ENCODE peak calls at places on chromosomes 1 and 21, in eight cellular contexts. P is HCT116; Q is heart left ventricle; S is Peyer's patch; W is right cardiac atrium; X is CD8-positive, alpha-beta T cell; U is psoas muscle; G is pancreas. E is an unnamed sample. For H3K9me3, the result is how much of the 10 kb centered on the place peaks cover.

GRCh38 chr1:168335500-168335899 is 54.8 kb downstream of the TBX19 start:
- DNase-seq in P (no peak), Q (no peak), G (no peak), X (no peak), U (no peak), W (no peak), S (no peak), E (no peak)

GRCh38 chr1:84997667-84998600 is 1.0 kb upstream of the MCOLN2 start:
- DNase-seq in P (no peak), W (no peak), S (no peak), G (no peak), Q (no peak), X (peak), U (no peak), E (no peak)

GRCh38 chr1:113929750-113930498 is 800 bp downstream of the HIPK1 start:
- DNase-seq in S (peak), U (peak), Q (no peak), X (peak), G (peak), W (peak), P (no peak), E (peak)

GRCh38 chr1:100240013-100240412 is 9.6 kb downstream of the DBT start:
- DNase-seq in X (no peak), Q (no peak), S (no peak), U (no peak), G (no peak), W (no peak), P (no peak), E (no peak)

GRCh38 chr1:193749868-193750267 is 563.5 kb upstream of the B3GALT2 start:
- DNase-seq in X (no peak), U (no peak), W (no peak), Q (no peak), G (no peak), S (no peak), P (no peak), E (no peak)

GRCh38 chr1:185654199-185654951 is 79.8 kb upstream of the HMCN1 start:
- DNase-seq in Q (no peak), S (no peak), U (no peak), X (no peak), G (no peak), W (no peak), P (no peak), E (no peak)

GRCh38 chr1:2228157-2228594 is at the start of gene SKI:
- DNase-seq in Q (no peak), W (no peak), X (no peak), P (no peak), G (no peak), U (no peak), S (no peak), E (no peak)

GRCh38 chr1:12153181-12153785 is 13.5 kb upstream of the TNFRSF1B start:
- DNase-seq in W (peak), P (no peak), Q (peak), G (peak), S (peak), X (no peak), U (peak), E (no peak)

GRCh38 chr1:209755926-209756607 is at the start of gene TRAF3IP3:
- DNase-seq in S (peak), W (no peak), U (no peak), X (peak), Q (peak), G (peak), P (no peak), E (no peak)

GRCh38 chr1:231861541-231862481 is 235.2 kb downstream of the DISC1 start:
- DNase-seq in W (no peak), G (no peak), S (no peak), P (no peak), Q (no peak), X (no peak), U (no peak), E (no peak)

GRCh38 chr1:24236170-24237045 is 49.3 kb upstream of the IFNLR1 start:
- DNase-seq in G (no peak), X (no peak), S (peak), U (no peak), P (peak), W (no peak), Q (no peak), E (no peak)

GRCh38 chr1:46673749-46674182 is 2.1 kb downstream of the TEX38 start:
- DNase-seq in S (no peak), Q (no peak), G (no peak), W (no peak), P (no peak), X (no peak), U (no peak), E (no peak)

GRCh38 chr1:228735871-228736586 is 750 bp downstream of the RHOU start:
- DNase-seq in W (peak), X (peak), G (peak), Q (peak), P (peak), U (peak), S (peak), E (peak)

GRCh38 chr1:9914603-9914937 is 4.5 kb upstream of the CTNNBIP1 start:
- DNase-seq in S (no peak), U (no peak), G (no peak), P (no peak), W (no peak), Q (no peak), X (no peak), E (peak)

GRCh38 chr1:161427733-161428516 is 60.2 kb upstream of the CFAP126 start:
- DNase-seq in U (no peak), P (peak), S (no peak), G (no peak), X (no peak), W (no peak), Q (no peak), E (no peak)

GRCh38 chr21:35311985-35312384 is 262.9 kb upstream of the RUNX1 start:
- DNase-seq in Q (no peak), G (no peak), U (no peak), X (no peak), P (no peak), W (no peak), S (no peak), E (no peak)
- H3K27ac ChIP-seq in Q (no peak), G (no peak), U (no peak), X (no peak), P (no peak), W (no peak), S (no peak), E (no peak)

DNA sequence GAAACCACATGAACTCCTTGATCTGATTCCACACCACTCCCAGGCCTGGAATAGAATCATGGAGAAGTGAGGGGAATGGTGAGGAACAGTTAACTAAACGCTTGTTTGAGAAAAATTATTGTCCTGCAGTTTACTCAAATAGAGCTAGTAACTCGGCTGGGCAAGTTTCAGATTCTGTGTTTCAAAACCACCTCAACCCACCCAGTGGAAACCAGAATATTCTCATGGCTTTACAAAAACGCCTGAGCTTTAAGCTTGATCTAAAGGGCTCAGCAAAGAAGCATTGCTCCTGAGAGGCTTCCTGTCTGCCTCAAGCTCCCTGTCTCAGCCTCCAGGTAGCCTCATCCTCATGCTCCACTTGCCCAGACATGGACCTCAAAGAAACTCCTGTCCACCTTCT is 16.6 kb downstream of the TCHHL1 start:
- DNase-seq in S (no peak), W (no peak), U (no peak), X (no peak), Q (no peak), G (no peak), P (no peak), E (no peak)
- H3K9me3 ChIP-seq in S (under half), W (under half), U (under half), X (under half), Q (under half), G (under half), P (under half), E (under half)

GRCh38 chr1:217673387-217673786 is 42.2 kb downstream of the SPATA17 start:
- DNase-seq in U (no peak), S (no peak), P (no peak), Q (no peak), W (no peak), G (no peak), X (no peak), E (no peak)

GRCh38 chr1:217674330-217674729 is 43.2 kb downstream of the SPATA17 start:
- DNase-seq in W (no peak), Q (no peak), P (no peak), G (no peak), X (no peak), U (no peak), S (no peak), E (no peak)
- H3K4me3 ChIP-seq in W (no peak), Q (no peak), P (no peak), G (no peak), X (no peak), U (no peak), S (no peak), E (no peak)

GRCh38 chr1:116112388-116113140 is 1.4 kb downstream of the MAB21L3 start:
- DNase-seq in P (no peak), X (no peak), S (no peak), W (no peak), G (no peak), Q (no peak), U (no peak), E (no peak)
- H3K27ac ChIP-seq in P (no peak), X (no peak), S (peak), W (no peak), G (no peak), Q (no peak), U (no peak), E (no peak)

GRCh38 chr1:125064481-125064880 is 3879.7 kb downstream of the SRGAP2C start:
- DNase-seq in P (no peak), Q (no peak), W (no peak), X (no peak), U (peak), G (no peak), S (peak), E (no peak)

GRCh38 chr1:125065821-125066180 is 3881.0 kb downstream of the SRGAP2C start:
- DNase-seq in W (no peak), P (no peak), U (no peak), S (peak), Q (no peak), G (no peak), X (no peak), E (no peak)

GRCh38 chr1:125065092-125065820 is 3880.5 kb downstream of the SRGAP2C start:
- DNase-seq in W (no peak), G (no peak), X (no peak), U (peak), S (peak), P (no peak), Q (no peak), E (peak)

DNA sequence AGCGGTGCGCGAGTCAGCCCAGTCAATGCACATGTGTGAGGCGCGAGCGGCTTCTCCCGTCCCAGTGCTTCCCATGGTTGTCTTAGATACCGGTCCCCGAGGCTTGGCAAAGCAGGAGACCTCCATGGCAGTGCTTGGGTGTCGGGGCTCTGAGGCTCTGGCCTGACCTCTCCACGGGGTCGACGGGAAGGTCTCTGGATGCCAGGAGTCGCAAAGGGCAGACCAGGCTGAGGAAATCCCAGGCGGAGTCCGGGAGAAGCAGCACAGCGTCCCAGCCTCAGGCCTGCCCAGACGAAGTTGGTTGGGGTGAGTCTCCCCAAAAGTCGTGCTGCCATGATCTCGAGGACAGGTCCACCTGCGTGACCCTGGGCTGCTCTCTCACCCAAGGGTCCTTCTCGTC is 3881.6 kb downstream of the SRGAP2C start:
- DNase-seq in G (no peak), Q (no peak), W (no peak), U (peak), S (no peak), X (no peak), P (no peak), E (no peak)
- H3K9me3 ChIP-seq in G (under half), Q (half or more), W (under half), U (under half), S (under half), X (under half), P (under half), E (under half)